ENCODE peak calls at places on chromosome 19, in nine cellular contexts. X, P, N, H, Y, D, E, S and F are unnamed samples.

GRCh38 chr19:7312816-7313215 is 18.6 kb upstream of the INSR start:
- DNase-seq in X (no peak), P (no peak), N (no peak), H (no peak), Y (no peak), D (no peak), E (no peak), S (no peak), F (no peak)

GRCh38 chr19:43464089-43464775 is 1.2 kb downstream of the LYPD3 start:
- DNase-seq in X (no peak), P (peak), N (no peak), H (no peak), Y (no peak), D (no peak), E (peak), S (peak), F (peak)

GRCh38 chr19:3478409-3479176 is 1.7 kb downstream of the SMIM24 start:
- DNase-seq in X (no peak), P (no peak), N (no peak), H (no peak), Y (no peak), D (no peak), E (no peak), S (no peak), F (no peak)

GRCh38 chr19:15452111-15453047 is 2.6 kb upstream of the WIZ start:
- DNase-seq in X (peak), P (peak), N (peak), H (no peak), Y (no peak), D (peak), E (peak), S (peak), F (no peak)

GRCh38 chr19:50658438-50659317 is 9.4 kb downstream of the C19orf81 start:
- DNase-seq in X (peak), P (peak), N (peak), H (peak), Y (peak), D (peak), E (peak), S (peak), F (peak)

GRCh38 chr19:1243768-1244692 is 2.5 kb downstream of the ATP5F1D start:
- DNase-seq in X (peak), P (peak), N (peak), H (peak), Y (no peak), D (peak), E (peak), S (peak), F (peak)

GRCh38 chr19:41910240-41910991 is 17.8 kb downstream of the ERFL start:
- DNase-seq in X (no peak), P (no peak), N (no peak), H (no peak), Y (no peak), D (no peak), E (no peak), S (no peak), F (no peak)

GRCh38 chr19:5683177-5683886 is 2.5 kb downstream of the HSD11B1L start:
- DNase-seq in X (no peak), P (no peak), N (no peak), H (no peak), Y (no peak), D (no peak), E (no peak), S (no peak), F (no peak)

GRCh38 chr19:5067666-5068065 is 98.8 kb downstream of the KDM4B start:
- DNase-seq in X (no peak), P (peak), N (no peak), H (no peak), Y (no peak), D (no peak), E (no peak), S (no peak), F (no peak)

GRCh38 chr19:51002542-51003311 is 1.3 kb upstream of the KLK8 start:
- DNase-seq in X (peak), P (peak), N (peak), H (no peak), Y (no peak), D (no peak), E (no peak), S (peak), F (no peak)

GRCh38 chr19:17830567-17831418 is 9.5 kb upstream of the INSL3 start:
- DNase-seq in X (no peak), P (peak), N (peak), H (peak), Y (peak), D (peak), E (peak), S (peak), F (peak)